ENCODE peak calls at places on chromosome 14, in nine cellular contexts. One of them, this sample, is unnamed.

GRCh38 chr14:105075364-105076295 is 10.4 kb upstream of the GPR132 start:
- DNase-seq in mucosa of descending colon: peak
- DNase-seq in PC-3: no peak
- DNase-seq in foreskin fibroblast: peak
- DNase-seq in AG09309: no peak
- DNase-seq in left ventricle myocardium inferior: peak
- DNase-seq in breast epithelium: no peak
- DNase-seq in fibroblast of villous mesenchyme: peak
- DNase-seq in cardiac fibroblast: no peak
- DNase-seq in this sample: no peak

GRCh38 chr14:99268776-99269510 is 3.1 kb downstream of the BCL11B start:
- DNase-seq in AG09309: no peak
- DNase-seq in foreskin fibroblast: no peak
- DNase-seq in left ventricle myocardium inferior: no peak
- DNase-seq in PC-3: no peak
- DNase-seq in fibroblast of villous mesenchyme: no peak
- DNase-seq in breast epithelium: no peak
- DNase-seq in cardiac fibroblast: no peak
- DNase-seq in mucosa of descending colon: no peak
- DNase-seq in this sample: no peak

GRCh38 chr14:69363055-69363454 is 35.0 kb downstream of the ERH start:
- DNase-seq in cardiac fibroblast: peak
- DNase-seq in left ventricle myocardium inferior: peak
- DNase-seq in foreskin fibroblast: peak
- DNase-seq in mucosa of descending colon: no peak
- DNase-seq in PC-3: no peak
- DNase-seq in fibroblast of villous mesenchyme: peak
- DNase-seq in AG09309: no peak
- DNase-seq in breast epithelium: no peak
- DNase-seq in this sample: peak

GRCh38 chr14:36223558-36223957 is 47.0 kb upstream of the PTCSC3 start:
- DNase-seq in PC-3: no peak
- DNase-seq in mucosa of descending colon: no peak
- DNase-seq in fibroblast of villous mesenchyme: no peak
- DNase-seq in breast epithelium: no peak
- DNase-seq in left ventricle myocardium inferior: no peak
- DNase-seq in foreskin fibroblast: no peak
- DNase-seq in AG09309: no peak
- DNase-seq in cardiac fibroblast: no peak
- DNase-seq in this sample: no peak

GRCh38 chr14:97824218-97824617 is 1027.0 kb downstream of the VRK1 start:
- DNase-seq in mucosa of descending colon: no peak
- DNase-seq in foreskin fibroblast: no peak
- DNase-seq in breast epithelium: no peak
- DNase-seq in AG09309: no peak
- DNase-seq in cardiac fibroblast: no peak
- DNase-seq in fibroblast of villous mesenchyme: no peak
- DNase-seq in left ventricle myocardium inferior: no peak
- DNase-seq in PC-3: no peak
- DNase-seq in this sample: no peak

GRCh38 chr14:99517046-99517642 is 35.9 kb downstream of the CCNK start:
- DNase-seq in foreskin fibroblast: no peak
- DNase-seq in AG09309: no peak
- DNase-seq in left ventricle myocardium inferior: peak
- DNase-seq in fibroblast of villous mesenchyme: no peak
- DNase-seq in mucosa of descending colon: no peak
- DNase-seq in PC-3: no peak
- DNase-seq in breast epithelium: peak
- DNase-seq in cardiac fibroblast: no peak
- DNase-seq in this sample: no peak

GRCh38 chr14:67820428-67820881 is 876 bp downstream of the RAD51B start:
- DNase-seq in left ventricle myocardium inferior: no peak
- DNase-seq in AG09309: no peak
- DNase-seq in breast epithelium: no peak
- DNase-seq in fibroblast of villous mesenchyme: peak
- DNase-seq in PC-3: peak
- DNase-seq in foreskin fibroblast: peak
- DNase-seq in cardiac fibroblast: peak
- DNase-seq in mucosa of descending colon: peak
- DNase-seq in this sample: peak

GRCh38 chr14:77204457-77204796 is 22.8 kb downstream of the TMEM63C start:
- DNase-seq in left ventricle myocardium inferior: no peak
- DNase-seq in PC-3: peak
- DNase-seq in cardiac fibroblast: no peak
- DNase-seq in foreskin fibroblast: no peak
- DNase-seq in AG09309: no peak
- DNase-seq in breast epithelium: no peak
- DNase-seq in mucosa of descending colon: peak
- DNase-seq in fibroblast of villous mesenchyme: no peak
- DNase-seq in this sample: no peak

GRCh38 chr14:67170706-67171105 is 18.5 kb upstream of the GARIN2 start:
- DNase-seq in left ventricle myocardium inferior: no peak
- DNase-seq in PC-3: no peak
- DNase-seq in mucosa of descending colon: peak
- DNase-seq in breast epithelium: no peak
- DNase-seq in cardiac fibroblast: no peak
- DNase-seq in fibroblast of villous mesenchyme: peak
- DNase-seq in foreskin fibroblast: no peak
- DNase-seq in AG09309: no peak
- DNase-seq in this sample: no peak

GRCh38 chr14:34628681-34629135 is 1.2 kb downstream of the SNX6 start:
- DNase-seq in breast epithelium: no peak
- DNase-seq in left ventricle myocardium inferior: peak
- DNase-seq in cardiac fibroblast: peak
- DNase-seq in mucosa of descending colon: peak
- DNase-seq in foreskin fibroblast: peak
- DNase-seq in fibroblast of villous mesenchyme: peak
- DNase-seq in AG09309: no peak
- DNase-seq in PC-3: no peak
- DNase-seq in this sample: peak

GRCh38 chr14:22391908-22392307 is 197.1 kb downstream of the DAD1 start:
- DNase-seq in breast epithelium: no peak
- DNase-seq in AG09309: no peak
- DNase-seq in fibroblast of villous mesenchyme: peak
- DNase-seq in cardiac fibroblast: peak
- DNase-seq in PC-3: peak
- DNase-seq in left ventricle myocardium inferior: peak
- DNase-seq in foreskin fibroblast: peak
- DNase-seq in mucosa of descending colon: peak
- DNase-seq in this sample: peak

GRCh38 chr14:56659964-56660551 is 80.5 kb downstream of the TMEM260 start:
- DNase-seq in fibroblast of villous mesenchyme: peak
- DNase-seq in AG09309: peak
- DNase-seq in PC-3: peak
- DNase-seq in left ventricle myocardium inferior: no peak
- DNase-seq in foreskin fibroblast: peak
- DNase-seq in mucosa of descending colon: peak
- DNase-seq in breast epithelium: no peak
- DNase-seq in cardiac fibroblast: peak
- DNase-seq in this sample: peak

GRCh38 chr14:59190372-59190771 is 1.9 kb downstream of the DAAM1 start:
- DNase-seq in AG09309: no peak
- DNase-seq in cardiac fibroblast: no peak
- DNase-seq in PC-3: peak
- DNase-seq in foreskin fibroblast: peak
- DNase-seq in mucosa of descending colon: peak
- DNase-seq in breast epithelium: no peak
- DNase-seq in fibroblast of villous mesenchyme: no peak
- DNase-seq in left ventricle myocardium inferior: no peak
- DNase-seq in this sample: peak

GRCh38 chr14:65167072-65167645 is 64.8 kb upstream of the MAX start:
- DNase-seq in left ventricle myocardium inferior: no peak
- DNase-seq in foreskin fibroblast: no peak
- DNase-seq in fibroblast of villous mesenchyme: no peak
- DNase-seq in PC-3: no peak
- DNase-seq in mucosa of descending colon: no peak
- DNase-seq in breast epithelium: no peak
- DNase-seq in AG09309: no peak
- DNase-seq in cardiac fibroblast: peak
- DNase-seq in this sample: no peak

GRCh38 chr14:49461529-49462401 is 124.4 kb downstream of the RPS29 start:
- DNase-seq in left ventricle myocardium inferior: no peak
- DNase-seq in foreskin fibroblast: peak
- DNase-seq in AG09309: peak
- DNase-seq in breast epithelium: no peak
- DNase-seq in PC-3: peak
- DNase-seq in cardiac fibroblast: peak
- DNase-seq in fibroblast of villous mesenchyme: peak
- DNase-seq in mucosa of descending colon: peak
- DNase-seq in this sample: peak
- TF ChIP-seq CTCF in left ventricle myocardium inferior: peak
- TF ChIP-seq CTCF in foreskin fibroblast: peak
- TF ChIP-seq CTCF in AG09309: peak
- TF ChIP-seq CTCF in breast epithelium: peak
- TF ChIP-seq CTCF in PC-3: peak
- TF ChIP-seq CTCF in cardiac fibroblast: peak
- TF ChIP-seq CTCF in fibroblast of villous mesenchyme: peak
- TF ChIP-seq CTCF in mucosa of descending colon: peak
- TF ChIP-seq CTCF in this sample: peak

GRCh38 chr14:102527255-102528232 is 18.0 kb upstream of the ANKRD9 start:
- DNase-seq in foreskin fibroblast: peak
- DNase-seq in cardiac fibroblast: peak
- DNase-seq in AG09309: no peak
- DNase-seq in fibroblast of villous mesenchyme: no peak
- DNase-seq in breast epithelium: no peak
- DNase-seq in left ventricle myocardium inferior: no peak
- DNase-seq in mucosa of descending colon: peak
- DNase-seq in PC-3: peak
- DNase-seq in this sample: no peak

GRCh38 chr14:102524451-102525212 is 15.1 kb upstream of the ANKRD9 start:
- DNase-seq in mucosa of descending colon: peak
- DNase-seq in breast epithelium: peak
- DNase-seq in cardiac fibroblast: peak
- DNase-seq in foreskin fibroblast: peak
- DNase-seq in PC-3: peak
- DNase-seq in fibroblast of villous mesenchyme: peak
- DNase-seq in left ventricle myocardium inferior: peak
- DNase-seq in AG09309: peak
- DNase-seq in this sample: peak

GRCh38 chr14:102525213-102526143 is 15.9 kb upstream of the ANKRD9 start:
- DNase-seq in cardiac fibroblast: peak
- DNase-seq in AG09309: no peak
- DNase-seq in left ventricle myocardium inferior: no peak
- DNase-seq in breast epithelium: no peak
- DNase-seq in mucosa of descending colon: peak
- DNase-seq in fibroblast of villous mesenchyme: peak
- DNase-seq in foreskin fibroblast: peak
- DNase-seq in PC-3: peak
- DNase-seq in this sample: peak

GRCh38 chr14:102524026-102524450 is 14.5 kb upstream of the ANKRD9 start:
- DNase-seq in left ventricle myocardium inferior: no peak
- DNase-seq in fibroblast of villous mesenchyme: no peak
- DNase-seq in breast epithelium: no peak
- DNase-seq in AG09309: no peak
- DNase-seq in mucosa of descending colon: no peak
- DNase-seq in cardiac fibroblast: no peak
- DNase-seq in foreskin fibroblast: no peak
- DNase-seq in PC-3: no peak
- DNase-seq in this sample: no peak

GRCh38 chr14:102523200-102524025 is 13.8 kb upstream of the ANKRD9 start:
- DNase-seq in cardiac fibroblast: no peak
- DNase-seq in foreskin fibroblast: no peak
- DNase-seq in PC-3: no peak
- DNase-seq in fibroblast of villous mesenchyme: no peak
- DNase-seq in breast epithelium: no peak
- DNase-seq in mucosa of descending colon: peak
- DNase-seq in AG09309: no peak
- DNase-seq in left ventricle myocardium inferior: no peak
- DNase-seq in this sample: no peak
- H3K4me3 ChIP-seq in cardiac fibroblast: no peak
- H3K4me3 ChIP-seq in foreskin fibroblast: no peak
- H3K4me3 ChIP-seq in PC-3: no peak
- H3K4me3 ChIP-seq in fibroblast of villous mesenchyme: no peak
- H3K4me3 ChIP-seq in breast epithelium: peak
- H3K4me3 ChIP-seq in mucosa of descending colon: no peak
- H3K4me3 ChIP-seq in AG09309: no peak
- H3K4me3 ChIP-seq in left ventricle myocardium inferior: no peak
- H3K4me3 ChIP-seq in this sample: no peak

GRCh38 chr14:51743588-51744000 is 91.9 kb downstream of the FRMD6 start:
- DNase-seq in cardiac fibroblast: no peak
- DNase-seq in PC-3: no peak
- DNase-seq in mucosa of descending colon: no peak
- DNase-seq in AG09309: no peak
- DNase-seq in foreskin fibroblast: no peak
- DNase-seq in fibroblast of villous mesenchyme: no peak
- DNase-seq in breast epithelium: no peak
- DNase-seq in left ventricle myocardium inferior: no peak
- DNase-seq in this sample: no peak
- TF ChIP-seq CTCF in cardiac fibroblast: no peak
- TF ChIP-seq CTCF in PC-3: no peak
- TF ChIP-seq CTCF in mucosa of descending colon: no peak
- TF ChIP-seq CTCF in AG09309: no peak
- TF ChIP-seq CTCF in foreskin fibroblast: no peak
- TF ChIP-seq CTCF in fibroblast of villous mesenchyme: no peak
- TF ChIP-seq CTCF in breast epithelium: no peak
- TF ChIP-seq CTCF in left ventricle myocardium inferior: no peak
- TF ChIP-seq CTCF in this sample: no peak

DNA sequence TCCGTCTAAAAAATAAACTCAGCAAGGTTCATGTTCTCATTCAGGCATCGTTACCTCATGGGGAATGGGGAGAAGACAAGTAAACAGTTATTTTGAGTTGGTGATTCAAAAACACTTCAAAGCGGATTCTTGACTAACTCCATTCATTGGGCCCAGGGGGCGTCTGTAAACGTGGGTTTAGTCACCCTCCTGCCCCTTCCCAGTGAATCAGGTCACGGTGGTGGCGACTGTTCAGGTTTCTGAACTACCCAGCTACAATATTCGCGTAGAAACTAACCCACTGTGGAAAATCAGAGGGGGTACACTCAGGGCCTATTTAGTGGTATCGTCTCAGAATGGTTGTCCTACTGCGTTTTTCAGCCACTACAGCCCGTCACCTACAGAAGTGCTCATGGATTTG is 15.2 kb downstream of the OR6S1 start:
- DNase-seq in fibroblast of villous mesenchyme: no peak
- DNase-seq in cardiac fibroblast: no peak
- DNase-seq in mucosa of descending colon: no peak
- DNase-seq in left ventricle myocardium inferior: no peak
- DNase-seq in breast epithelium: no peak
- DNase-seq in PC-3: no peak
- DNase-seq in foreskin fibroblast: no peak
- DNase-seq in AG09309: no peak
- DNase-seq in this sample: no peak
- H3K4me3 ChIP-seq in fibroblast of villous mesenchyme: no peak
- H3K4me3 ChIP-seq in cardiac fibroblast: no peak
- H3K4me3 ChIP-seq in mucosa of descending colon: no peak
- H3K4me3 ChIP-seq in left ventricle myocardium inferior: peak
- H3K4me3 ChIP-seq in breast epithelium: peak
- H3K4me3 ChIP-seq in PC-3: no peak
- H3K4me3 ChIP-seq in foreskin fibroblast: peak
- H3K4me3 ChIP-seq in AG09309: no peak
- H3K4me3 ChIP-seq in this sample: no peak